ENCODE peak calls at places on chromosome 11, in six cellular contexts. Z is PC-9, N is left ventricle myocardium inferior, S is lung, M is esophagus squamous epithelium, H is right atrium auricular region. G is an unnamed sample.

GRCh38 chr11:117221775-117222517 is 9.9 kb downstream of the PCSK7 start:
- DNase-seq in Z (peak; percentile 40), N (peak; percentile 69), S (no peak), M (no peak), H (peak; percentile 86), G (no peak)

GRCh38 chr11:59173080-59173963 is 1.4 kb downstream of the DTX4 start:
- DNase-seq in Z (peak; percentile 45), N (no peak), S (no peak), M (no peak), H (no peak), G (no peak)

GRCh38 chr11:130602700-130603584 is 154.5 kb downstream of the ADAMTS15 start:
- DNase-seq in Z (no peak), N (no peak), S (no peak), M (no peak), H (no peak), G (no peak)

GRCh38 chr11:394034-394857 is at the start of gene PKP3:
- DNase-seq in Z (peak; percentile 83), N (no peak), S (peak; percentile 88), M (no peak), H (no peak), G (no peak)

GRCh38 chr11:134282121-134283045 is 6.2 kb downstream of the GLB1L3 start:
- DNase-seq in Z (no peak), N (peak; percentile 41), S (peak; percentile 54), M (no peak), H (peak; percentile 36), G (no peak)

GRCh38 chr11:34166806-34167740 is 61.6 kb downstream of the NAT10 start:
- DNase-seq in Z (no peak), N (no peak), S (no peak), M (no peak), H (no peak), G (no peak)

GRCh38 chr11:128375941-128376340 is 211.4 kb downstream of the ETS1 start:
- DNase-seq in Z (peak; percentile 54), N (no peak), S (no peak), M (no peak), H (no peak), G (peak; percentile 9)

GRCh38 chr11:19982761-19983495 is 177.3 kb downstream of the DBX1 start:
- DNase-seq in Z (no peak), N (no peak), S (no peak), M (no peak), H (no peak), G (no peak)

GRCh38 chr11:126257144-126257543 is 11.6 kb downstream of the SRPRA start:
- DNase-seq in Z (peak; percentile 15), N (no peak), S (no peak), M (no peak), H (no peak), G (no peak)

GRCh38 chr11:28524098-28524497 is 415.9 kb downstream of the METTL15 start:
- DNase-seq in Z (peak; percentile 59), N (no peak), S (no peak), M (no peak), H (no peak), G (no peak)

GRCh38 chr11:129376658-129377341 is 1.2 kb downstream of the BARX2 start:
- DNase-seq in Z (peak; percentile 69), N (no peak), S (no peak), M (no peak), H (no peak), G (no peak)

GRCh38 chr11:9448576-9449352 is 12.0 kb upstream of the ZNF143 start:
- DNase-seq in Z (no peak), N (no peak), S (no peak), M (no peak), H (no peak), G (no peak)

DNA sequence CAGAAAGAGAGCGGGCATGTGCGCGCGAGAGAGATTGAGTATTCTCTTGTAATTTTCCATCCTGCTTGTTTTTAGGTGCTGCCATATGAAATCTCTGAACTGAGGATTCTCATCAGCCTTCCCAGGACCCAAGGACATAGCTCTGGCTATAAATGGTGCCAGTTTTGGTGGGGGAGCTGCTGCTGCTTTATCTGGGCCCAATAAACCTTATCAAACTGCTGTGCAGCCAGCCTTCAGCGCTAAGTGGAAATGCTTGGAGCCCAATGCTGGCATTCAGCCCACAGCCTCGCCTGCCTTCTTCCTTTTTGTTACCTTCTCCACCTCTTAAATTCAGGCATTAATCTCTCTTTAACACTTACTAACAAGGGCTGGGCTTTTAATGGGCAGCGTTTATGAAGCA is 2.4 kb upstream of the ZBTB16 start:
- DNase-seq in Z (no peak), N (peak; percentile 55), S (peak; percentile 48), M (no peak), H (no peak), G (no peak)
- H3K27me3 ChIP-seq in Z (peaks cover 68% of the 10 kb centered on the region), N (no peaks in the 10 kb centered on the region), S (no peaks in the 10 kb centered on the region), M (no peaks in the 10 kb centered on the region), H (no peaks in the 10 kb centered on the region), G (peaks cover 16% of the 10 kb centered on the region)

GRCh38 chr11:57675176-57675941 is 7.4 kb downstream of the ZDHHC5 start:
- DNase-seq in Z (peak; percentile 72), N (no peak), S (no peak), M (no peak), H (no peak), G (no peak)

GRCh38 chr11:57681168-57681567 is 13.3 kb downstream of the ZDHHC5 start:
- DNase-seq in Z (no peak), N (no peak), S (no peak), M (no peak), H (no peak), G (no peak)

GRCh38 chr11:57679396-57679795 is 11.5 kb downstream of the ZDHHC5 start:
- DNase-seq in Z (peak; percentile 81), N (no peak), S (no peak), M (no peak), H (no peak), G (no peak)

DNA sequence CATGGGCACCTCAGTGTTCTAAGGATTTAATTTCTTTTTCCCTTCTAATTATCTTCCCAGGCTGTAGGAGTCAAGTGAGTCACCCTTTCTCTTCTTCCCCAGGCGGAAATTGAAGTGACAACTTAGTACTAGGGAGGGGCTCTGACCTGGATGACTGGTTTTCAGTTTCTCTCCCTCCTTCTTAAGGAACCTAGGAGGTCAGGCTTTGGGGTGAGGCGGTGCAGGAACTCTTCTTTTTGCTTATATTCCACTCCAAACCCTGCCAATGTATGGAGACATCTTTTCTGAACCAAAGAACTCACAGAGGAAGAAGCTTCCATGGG is 12.6 kb downstream of the ZDHHC5 start:
- DNase-seq in Z (peak; percentile 89), N (no peak), S (no peak), M (no peak), H (no peak), G (no peak)
- H3K27ac ChIP-seq in Z (peak overlapping the region; percentile 81), N (no peak overlapping the region), S (no peak overlapping the region), M (peak overlapping the region; percentile 77), H (no peak overlapping the region), G (no peak overlapping the region)

GRCh38 chr11:109946322-109946846 is 146.8 kb upstream of the ZC3H12C start:
- DNase-seq in Z (peak; percentile 97), N (peak; percentile 80), S (peak; percentile 89), M (peak; percentile 14), H (peak; percentile 95), G (peak; percentile 4)
- H3K4me3 ChIP-seq in Z (peak overlapping the region; percentile 61), N (peak overlapping the region; percentile 53), S (no peak overlapping the region), M (peak overlapping the region; percentile 54), H (peak overlapping the region; percentile 33), G (no peak overlapping the region)

GRCh38 chr11:45414082-45414481 is 127.9 kb upstream of the SYT13 start:
- DNase-seq in Z (no peak), N (no peak), S (no peak), M (no peak), H (no peak), G (no peak)
- H3K27me3 ChIP-seq in Z (peaks cover 92% of the 10 kb centered on the region), N (peaks cover 62% of the 10 kb centered on the region), S (no peaks in the 10 kb centered on the region), M (no peaks in the 10 kb centered on the region), H (no peaks in the 10 kb centered on the region), G (no peaks in the 10 kb centered on the region)

GRCh38 chr11:27427183-27427980 is 45.2 kb downstream of the LGR4 start:
- DNase-seq in Z (no peak), N (no peak), S (no peak), M (no peak), H (no peak), G (no peak)
- H3K27ac ChIP-seq in Z (no peak overlapping the region), N (peak overlapping the region; percentile 45), S (no peak overlapping the region), M (no peak overlapping the region), H (no peak overlapping the region), G (no peak overlapping the region)

G was measured in CD4-positive, alpha-beta memory T cell.